ENCODE peak calls at places on chromosome 4, in four cellular contexts. Q is K562, J is H1, E is GM12878. X is an unnamed sample.

GRCh38 chr4:15754323-15754722 is 23.8 kb upstream of the CD38 start:
- DNase-seq in J (no peak), Q (no peak), E (no peak), X (no peak)

GRCh38 chr4:917992-918391 is 14.1 kb downstream of the GAK start:
- DNase-seq in E (no peak), J (no peak), Q (no peak), X (peak; percentile 2)

GRCh38 chr4:55312491-55313101 is 33.4 kb upstream of the SRD5A3 start:
- DNase-seq in J (peak; percentile 23), E (no peak), Q (peak; percentile 58), X (peak; percentile 19)

GRCh38 chr4:105154576-105154975 is 7.9 kb downstream of the TET2 start:
- DNase-seq in Q (no peak), J (no peak), E (no peak), X (no peak)

GRCh38 chr4:74501579-74501978 is 56.6 kb downstream of the AREG start:
- DNase-seq in E (no peak), J (no peak), Q (no peak), X (no peak)

GRCh38 chr4:56656346-56656643 is 24.8 kb downstream of the HOPX start:
- DNase-seq in Q (no peak), J (no peak), E (no peak), X (peak; percentile 63)

GRCh38 chr4:87506974-87507701 is 22.0 kb downstream of the SPARCL1 start:
- DNase-seq in J (no peak), Q (no peak), E (no peak), X (no peak)

GRCh38 chr4:111776546-111776945 is 368.7 kb upstream of the FAM241A start:
- DNase-seq in J (no peak), E (no peak), Q (no peak), X (no peak)

GRCh38 chr4:101441446-101441845 is 94.1 kb upstream of the PPP3CA start:
- DNase-seq in J (no peak), E (no peak), Q (no peak), X (no peak)

GRCh38 chr4:1746265-1746691 is 25.0 kb downstream of the TACC3 start:
- DNase-seq in E (no peak), J (peak; percentile 85), Q (peak; percentile 88), X (peak; percentile 96)

DNA sequence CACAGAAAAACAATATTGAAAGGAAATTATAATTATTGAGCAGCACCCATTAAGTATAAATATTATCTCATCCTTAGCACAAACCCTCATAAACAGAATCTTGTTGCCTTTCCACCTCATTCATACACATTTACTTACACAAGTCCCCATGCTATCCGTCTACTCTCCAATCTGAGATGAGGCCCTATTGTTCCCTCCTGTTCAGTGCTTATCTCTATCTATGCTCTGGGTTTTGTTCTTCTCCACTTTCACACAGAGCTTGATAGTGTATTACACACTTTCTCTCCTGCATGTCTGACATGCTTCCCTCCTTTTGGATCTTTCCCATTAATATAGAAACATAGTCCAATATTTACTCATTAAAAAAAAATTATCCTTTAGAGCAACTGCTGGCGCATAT is 238.2 kb upstream of the MAB21L2 start:
- DNase-seq in J (no peak), Q (no peak), E (no peak), X (no peak)
- TF ChIP-seq NRF1 in J (no peak), Q (no peak), E (no peak), X (no peak)

DNA sequence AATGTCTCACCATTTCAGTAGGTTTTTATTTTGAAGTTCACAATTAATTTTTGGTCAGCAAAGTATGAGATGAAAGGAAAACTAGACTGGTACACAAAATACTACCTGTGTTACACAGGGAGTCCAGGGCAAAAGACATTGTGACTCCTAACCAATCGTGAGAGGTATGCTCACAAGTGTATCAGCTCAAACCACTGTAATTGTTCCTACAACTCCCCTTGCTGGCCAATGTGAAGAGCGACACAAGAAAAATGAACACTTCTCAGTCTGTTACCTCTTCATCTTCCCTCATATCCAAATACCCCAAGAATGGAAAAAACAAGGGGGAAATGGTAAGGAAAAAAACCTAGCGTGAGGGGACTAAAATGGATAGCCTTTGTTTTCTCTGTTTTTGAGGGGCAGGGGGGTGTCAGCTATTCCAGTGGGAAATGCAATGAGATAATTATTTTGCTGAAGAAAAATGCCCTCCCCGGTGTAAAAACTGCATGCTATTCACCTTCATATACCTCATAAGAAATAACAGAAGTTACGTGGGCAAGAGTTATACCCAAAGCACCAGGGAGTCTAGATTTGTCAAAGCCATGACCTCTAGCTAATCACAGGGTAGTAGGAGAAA is 30.6 kb upstream of the NSUN7 start:
- DNase-seq in Q (peak; percentile 30), E (peak; percentile 71), J (no peak), X (peak; percentile 19)
- TF ChIP-seq NRF1 in Q (no peak), E (no peak), J (no peak), X (no peak)

GRCh38 chr4:2913168-2913567 is 50.0 kb downstream of the NOP14 start:
- DNase-seq in E (no peak), J (no peak), Q (no peak), X (no peak)
- TF ChIP-seq NRF1 in E (no peak), J (no peak), Q (no peak), X (no peak)

GRCh38 chr4:107248571-107248970 is 212.5 kb upstream of the DKK2 start:
- DNase-seq in Q (no peak), J (no peak), E (no peak), X (no peak)
- TF ChIP-seq NRF1 in Q (no peak), J (no peak), E (no peak), X (no peak)

DNA sequence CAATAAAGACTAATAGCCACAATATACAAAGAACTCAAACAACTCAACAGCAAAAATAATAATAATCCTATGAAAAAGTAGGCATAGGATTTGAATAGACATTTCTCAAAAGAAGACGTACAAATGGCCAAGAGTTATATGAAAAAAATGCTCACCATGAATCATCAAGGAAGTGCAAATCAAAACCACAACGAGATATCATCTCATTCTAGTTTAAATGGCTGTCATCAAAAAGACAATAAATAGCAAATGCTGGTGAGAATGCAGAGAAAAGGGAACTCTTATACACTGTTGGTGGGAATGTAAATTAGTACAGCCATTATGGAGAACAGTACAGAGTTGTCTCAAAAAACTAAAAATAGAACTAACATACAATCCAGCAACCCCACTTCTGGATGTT is 18.8 kb downstream of the TLR6 start:
- DNase-seq in E (no peak), Q (no peak), J (no peak), X (no peak)
- TF ChIP-seq NRF1 in E (no peak), Q (no peak), J (no peak), X (no peak)

DNA sequence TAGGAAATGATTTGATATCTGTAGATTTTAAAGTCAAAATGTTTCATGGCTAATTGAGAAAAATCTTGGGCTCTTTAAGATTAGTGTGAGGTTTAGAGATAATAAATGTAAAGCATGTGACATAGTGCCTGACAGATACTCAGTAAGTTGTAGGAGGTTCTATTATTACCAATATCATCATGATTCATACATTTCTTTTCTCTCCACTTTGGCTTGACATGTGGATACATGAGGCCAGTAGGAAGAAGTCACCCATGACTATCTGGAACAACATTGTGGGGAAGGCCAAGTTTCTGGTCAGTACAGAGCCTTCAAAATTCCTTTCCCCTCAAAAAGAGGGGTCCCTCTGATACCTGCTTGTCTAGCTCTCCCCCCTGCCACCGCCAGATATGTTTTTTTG is 91.2 kb upstream of the SORBS2 start:
- DNase-seq in Q (no peak), J (no peak), E (no peak), X (no peak)
- TF ChIP-seq NRF1 in Q (no peak), J (no peak), E (no peak), X (no peak)

DNA sequence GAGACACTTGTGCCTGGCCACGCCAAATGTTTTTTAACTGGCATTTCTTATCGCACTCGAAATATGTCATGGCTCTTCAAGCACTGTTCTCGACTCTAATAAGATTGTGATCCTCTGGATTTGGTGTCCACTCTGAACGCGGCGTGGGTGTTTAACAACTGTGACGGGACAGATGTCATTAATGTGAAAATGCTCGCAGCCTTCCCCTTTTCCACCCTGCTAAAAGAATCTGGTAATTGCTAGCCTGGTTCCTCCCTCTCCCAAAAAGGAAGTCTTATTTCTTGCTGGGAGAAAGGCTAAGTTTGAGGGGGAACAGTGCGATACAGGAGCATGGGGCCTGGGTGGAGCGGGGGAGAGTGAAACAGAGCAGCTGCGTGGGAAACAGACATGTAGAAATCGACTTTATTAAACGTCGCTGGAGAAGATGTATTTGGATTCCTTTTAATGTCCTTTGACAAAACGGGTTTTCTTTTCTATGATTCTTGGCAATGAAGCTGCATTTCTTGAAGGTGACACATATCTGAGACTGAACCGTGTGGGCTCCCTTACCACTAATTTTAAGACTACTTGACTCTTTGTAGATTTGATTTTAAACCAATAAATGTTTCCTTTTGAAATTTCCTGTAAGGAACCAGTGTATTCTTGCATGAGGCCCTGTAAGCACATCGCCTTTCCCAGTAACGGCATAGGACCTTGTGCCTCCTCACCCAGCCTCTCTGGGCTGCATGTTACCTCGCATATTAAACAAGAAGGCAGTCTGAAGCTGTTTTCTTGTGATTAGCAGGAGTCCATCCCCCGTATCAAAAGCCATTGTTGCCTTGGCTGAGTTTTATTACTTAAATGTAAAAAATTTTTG is 17.8 kb downstream of the TBC1D1 start:
- DNase-seq in E (no peak), Q (no peak), J (no peak), X (no peak)
- TF ChIP-seq NRF1 in E (no peak), Q (no peak), J (no peak), X (no peak)

GRCh38 chr4:41639291-41639690 is 101.3 kb downstream of the LIMCH1 start:
- DNase-seq in Q (no peak), E (no peak), J (no peak), X (no peak)

GRCh38 chr4:41638203-41638602 is 100.2 kb downstream of the LIMCH1 start:
- DNase-seq in J (no peak), E (no peak), Q (no peak), X (peak; percentile 62)

GRCh38 chr4:41638806-41639205 is 100.8 kb downstream of the LIMCH1 start:
- DNase-seq in E (no peak), J (no peak), Q (no peak), X (peak; percentile 41)

GRCh38 chr4:41644288-41644914 is 104.1 kb downstream of the PHOX2B start:
- DNase-seq in E (no peak), J (peak; percentile 67), Q (peak; percentile 60), X (peak; percentile 75)

DNA sequence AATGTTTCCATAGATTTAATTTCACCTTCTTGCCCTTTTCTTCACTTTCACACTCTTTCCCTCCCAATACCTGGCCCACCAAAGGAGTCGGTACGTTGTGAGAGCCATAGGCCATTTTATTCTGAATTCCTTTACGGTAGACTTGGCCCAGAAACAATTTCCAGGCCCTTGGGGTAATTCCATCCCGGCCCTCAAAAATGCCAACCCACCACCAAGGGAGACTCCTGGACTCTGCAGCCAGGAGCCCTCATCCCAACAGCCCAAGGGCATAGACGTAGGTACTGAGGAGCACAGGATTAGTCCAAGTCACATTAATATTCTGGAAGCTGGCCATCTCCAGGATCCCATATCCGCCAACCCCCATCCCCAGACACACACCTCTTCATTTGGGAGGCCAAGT is 102.9 kb downstream of the LIMCH1 start:
- DNase-seq in Q (no peak), J (no peak), E (no peak), X (no peak)
- TF ChIP-seq NRF1 in Q (no peak), J (no peak), E (no peak), X (no peak)

GRCh38 chr4:176868676-176869075 is 76.0 kb upstream of the VEGFC start:
- DNase-seq in Q (no peak), E (no peak), J (no peak), X (no peak)

GRCh38 chr4:176875026-176875425 is 82.3 kb upstream of the VEGFC start:
- DNase-seq in E (no peak), Q (no peak), J (no peak), X (no peak)

GRCh38 chr4:176875441-176875930 is 82.8 kb upstream of the VEGFC start:
- DNase-seq in E (no peak), Q (no peak), J (no peak), X (no peak)

GRCh38 chr4:176872461-176872860 is 79.7 kb upstream of the VEGFC start:
- DNase-seq in J (no peak), Q (no peak), E (no peak), X (no peak)
- TF ChIP-seq NRF1 in J (no peak), Q (no peak), E (no peak), X (no peak)

X was measured in SK-N-SH.